ENCODE peak calls at places on chromosomes 11 and 22, in four cellular contexts. J is AG04450, R is upper lobe of left lung, G is breast epithelium. V is an unnamed sample.
A peak's percentile ranks its signal among the peaks of the same experiment; 100 is the strongest.

GRCh38 chr11:59708537-59708936 is 5.1 kb downstream of the OR10V1 start:
- DNase-seq in J (no peak), R (no peak), G (no peak), V (no peak)

GRCh38 chr22:42461511-42461910 is 29.3 kb upstream of the NFAM1 start:
- DNase-seq in R (no peak), G (no peak), J (no peak), V (no peak)

GRCh38 chr11:439315-440064 is 2.3 kb downstream of the ANO9 start:
- DNase-seq in R (no peak), J (no peak), G (no peak), V (no peak)

GRCh38 chr22:19068784-19069271 is 53.4 kb downstream of the DGCR2 start:
- DNase-seq in R (no peak), J (no peak), G (no peak), V (no peak)

GRCh38 chr22:25555506-25556060 is 8.9 kb upstream of the GRK3 start:
- DNase-seq in J (no peak), R (no peak), G (no peak), V (no peak)

GRCh38 chr11:45245237-45246045 is 40.7 kb downstream of the SYT13 start:
- DNase-seq in J (no peak), R (no peak), G (no peak), V (no peak)

GRCh38 chr11:74673956-74674355 is 57.3 kb downstream of the CHRDL2 start:
- DNase-seq in R (no peak), J (no peak), G (no peak), V (no peak)

GRCh38 chr22:42173183-42173926 is 42.7 kb upstream of the CYP2D6 start:
- DNase-seq in J (no peak), G (no peak), R (no peak), V (no peak)

GRCh38 chr11:134126197-134126822 is 57.4 kb downstream of the JAM3 start:
- DNase-seq in R (no peak), J (peak; percentile 82), G (no peak), V (no peak)

GRCh38 chr11:95831198-95831883 is 41.0 kb downstream of the CEP57 start:
- DNase-seq in J (peak; percentile 85), G (no peak), R (no peak), V (no peak)

GRCh38 chr11:107741044-107741823 is 29.4 kb upstream of the SLN start:
- DNase-seq in J (peak; percentile 13), G (no peak), R (peak; percentile 6), V (no peak)

GRCh38 chr11:108973402-108974119 is 308.7 kb downstream of the DDX10 start:
- DNase-seq in J (peak; percentile 39), R (no peak), G (no peak), V (no peak)

DNA sequence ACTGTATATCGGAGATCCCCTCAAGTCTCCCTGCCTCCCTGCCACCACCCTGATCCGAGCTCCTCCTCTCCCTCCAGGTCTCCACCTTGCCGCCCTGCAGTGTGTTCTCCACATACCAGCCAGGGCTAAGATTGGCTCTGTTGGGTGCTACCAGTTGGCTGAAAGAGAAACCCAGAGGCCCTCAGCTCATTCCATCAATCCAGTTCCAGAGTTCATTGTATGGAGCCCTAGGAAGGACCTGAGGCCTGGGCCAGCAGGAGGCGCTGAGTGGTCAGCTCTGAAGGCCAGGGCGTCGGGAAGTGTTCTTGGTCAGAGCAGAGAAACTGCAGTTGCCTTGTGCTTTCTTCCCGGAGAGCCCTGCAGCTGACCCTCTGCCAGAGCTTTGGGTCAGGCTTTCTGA is 2.2 kb upstream of the TOP3B start:
- DNase-seq in R (no peak), G (no peak), J (no peak), V (no peak)
- TF ChIP-seq CTCF in R (no peak), G (no peak), J (peak; percentile 57), V (no peak)

GRCh38 chr22:49380095-49380827 is 447.4 kb downstream of the BRD1 start:
- DNase-seq in G (no peak), J (no peak), R (no peak), V (no peak)
- TF ChIP-seq CTCF in G (no peak), J (no peak), R (no peak), V (no peak)

DNA sequence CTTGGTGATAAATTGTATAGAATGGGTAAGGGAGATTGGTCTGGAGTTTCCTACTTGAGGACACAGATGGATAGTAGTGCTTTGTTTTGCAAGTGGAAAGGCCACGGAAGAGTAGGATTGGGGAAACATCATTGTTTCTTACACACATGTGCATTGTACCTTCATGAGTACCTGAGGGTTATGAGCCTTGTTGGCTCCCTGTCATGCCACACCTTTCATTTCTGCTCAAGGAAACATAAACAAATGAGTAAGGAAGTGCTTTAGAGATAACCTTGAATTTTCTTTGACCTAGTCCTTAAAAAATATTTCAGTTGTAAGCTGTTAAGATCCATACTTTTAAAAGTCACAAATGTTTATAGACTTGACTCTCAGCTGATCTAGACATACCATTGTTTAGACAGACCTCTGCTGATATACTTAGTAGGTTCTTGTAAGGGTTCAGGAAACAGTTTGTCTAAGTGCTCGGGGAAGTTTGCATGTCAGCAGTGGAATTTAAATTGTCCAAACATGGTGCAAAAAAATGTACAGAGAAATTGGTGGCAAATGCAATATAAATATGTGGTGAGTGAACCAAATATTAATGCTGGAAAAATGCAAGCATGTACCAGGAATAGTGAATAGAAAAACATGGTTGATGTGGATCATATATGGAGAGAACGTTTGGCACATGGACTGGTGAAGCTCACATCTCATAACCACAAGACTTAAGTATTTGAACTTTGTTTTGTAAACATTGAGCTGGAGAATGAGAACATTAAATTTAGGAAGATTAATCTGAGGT is 40.9 kb downstream of the GAS2 start:
- DNase-seq in J (peak; percentile 61), R (no peak), G (no peak), V (no peak)
- TF ChIP-seq CTCF in J (no peak), R (no peak), G (no peak), V (no peak)

GRCh38 chr22:48070760-48071159 is 1308.3 kb downstream of the TBC1D22A start:
- DNase-seq in G (no peak), J (no peak), R (no peak), V (no peak)
- TF ChIP-seq CTCF in G (no peak), J (no peak), R (no peak), V (no peak)

DNA sequence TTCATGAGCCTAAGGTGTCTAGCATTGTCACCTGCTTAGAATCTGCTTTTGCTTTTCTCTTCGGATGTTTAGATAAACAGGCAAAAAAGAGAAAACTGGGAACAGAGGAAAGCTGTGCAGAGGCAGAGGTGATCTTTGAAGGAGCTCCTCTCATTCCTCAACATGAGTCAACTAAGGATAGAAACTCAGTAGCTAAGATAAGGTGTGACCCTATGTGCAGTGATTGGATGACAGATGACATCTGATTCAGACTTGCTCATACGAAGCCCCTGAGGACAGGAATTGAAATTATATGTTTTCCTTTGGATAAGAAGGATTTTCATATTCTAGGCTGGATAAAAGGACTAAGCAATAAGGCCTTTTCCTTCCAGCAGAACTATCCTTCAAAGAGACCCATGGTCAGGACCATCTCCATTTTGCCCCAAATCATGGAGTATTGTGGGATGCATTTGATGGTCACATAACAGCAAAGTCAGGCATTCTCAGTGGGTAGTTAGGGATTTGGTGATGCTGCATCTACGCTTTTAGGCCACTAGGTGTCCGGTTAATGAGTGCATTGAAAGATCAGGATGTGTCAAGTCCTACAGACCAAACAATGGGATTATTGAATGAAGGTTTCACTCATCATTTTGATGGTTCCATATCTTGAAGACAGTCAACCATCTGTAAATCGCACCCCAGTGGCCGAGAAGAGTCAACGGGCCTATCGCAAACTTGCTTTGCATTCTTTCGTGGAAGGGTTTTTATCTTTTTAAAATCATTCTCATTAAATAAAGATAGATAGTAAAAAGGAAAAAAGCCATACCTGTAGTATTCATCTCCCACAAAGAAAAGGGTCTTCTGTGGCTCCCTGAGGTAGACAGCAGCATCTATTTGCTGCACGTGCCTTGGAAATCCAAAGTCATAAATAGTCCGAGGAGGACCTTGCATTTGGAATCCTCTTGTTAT is 32.2 kb downstream of the MMP20 start:
- DNase-seq in G (no peak), J (no peak), R (no peak), V (no peak)
- TF ChIP-seq CTCF in G (peak; percentile 37), J (peak; percentile 58), R (peak; percentile 32), V (no peak)

GRCh38 chr11:9825895-9826294 is 162.0 kb downstream of the SWAP70 start:
- DNase-seq in R (no peak), J (no peak), G (no peak), V (no peak)

GRCh38 chr11:9823887-9824385 is 160.1 kb downstream of the SWAP70 start:
- DNase-seq in R (no peak), G (no peak), J (no peak), V (no peak)

GRCh38 chr11:9825315-9825714 is 161.4 kb downstream of the SWAP70 start:
- DNase-seq in G (no peak), J (no peak), R (no peak), V (no peak)

GRCh38 chr11:9827700-9828099 is 163.8 kb downstream of the SWAP70 start:
- DNase-seq in J (no peak), G (no peak), R (no peak), V (no peak)

DNA sequence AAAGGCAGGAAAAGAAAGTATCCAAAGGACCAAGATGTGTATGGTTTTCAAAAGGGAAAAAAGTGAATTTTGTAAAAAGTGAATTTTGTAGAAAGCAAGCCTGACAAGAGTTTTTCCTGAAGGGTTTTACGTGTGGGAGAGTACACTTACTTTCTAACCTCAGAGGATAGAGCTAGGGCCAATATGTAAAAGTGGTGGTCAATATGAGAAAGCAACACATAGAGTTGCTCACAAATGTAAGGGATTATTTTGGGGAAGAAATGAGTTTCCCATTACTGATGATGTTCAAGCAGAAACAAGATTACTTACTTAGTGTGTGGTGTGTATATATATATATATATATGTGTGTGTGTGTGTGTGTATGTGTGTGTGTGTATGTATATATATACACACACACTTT is 162.5 kb downstream of the SWAP70 start:
- DNase-seq in J (no peak), R (no peak), G (no peak), V (no peak)
- TF ChIP-seq CTCF in J (no peak), R (no peak), G (no peak), V (no peak)

GRCh38 chr11:61579398-61580291 is 1.2 kb downstream of the SYT7 start:
- DNase-seq in R (peak; percentile 50), J (no peak), G (no peak), V (no peak)
- TF ChIP-seq CTCF in R (no peak), J (no peak), G (no peak), V (no peak)

DNA sequence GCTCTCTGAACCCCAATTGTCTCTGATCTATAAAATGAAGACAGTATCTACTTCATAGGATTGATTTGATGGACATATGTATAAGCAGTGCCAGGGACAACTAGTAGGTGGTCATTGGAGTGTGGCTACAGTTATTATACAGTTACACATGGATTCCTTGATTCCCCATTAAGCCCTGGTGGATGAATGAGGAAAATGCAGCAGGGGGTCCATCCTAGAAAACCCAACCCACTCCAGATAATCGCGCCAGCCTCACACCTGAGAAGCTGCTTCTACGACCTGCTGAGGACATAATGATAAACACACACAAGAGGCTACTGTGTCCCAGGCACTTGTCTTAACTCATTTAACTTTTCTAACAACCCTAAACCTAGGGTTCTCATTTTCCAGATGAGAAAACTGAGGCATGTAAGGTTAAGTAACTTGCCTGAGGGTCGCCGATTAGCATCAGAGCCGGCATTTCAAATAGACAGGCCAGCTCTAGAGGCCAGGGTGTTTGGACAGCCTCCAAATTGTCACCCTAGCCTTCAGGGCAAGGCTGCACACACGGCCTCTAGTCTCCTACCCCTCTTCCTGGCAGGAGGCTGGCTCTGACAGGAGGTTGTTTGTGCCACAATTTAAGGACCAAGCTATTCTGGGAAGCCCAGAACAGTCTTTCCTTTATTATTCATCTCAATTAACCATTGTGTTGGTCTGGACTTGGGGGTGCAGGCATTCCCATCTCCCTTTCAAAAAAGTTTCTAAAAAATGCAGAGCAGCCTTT is 3.8 kb upstream of the C11orf91 start:
- DNase-seq in J (no peak), R (no peak), G (no peak), V (no peak)
- TF ChIP-seq CTCF in J (peak; percentile 5), R (peak; percentile 9), G (no peak), V (no peak)

GRCh38 chr11:112227002-112227401 is 774 bp downstream of the PTS start:
- DNase-seq in G (no peak), R (no peak), J (no peak), V (no peak)
- TF ChIP-seq CTCF in G (no peak), R (no peak), J (no peak), V (no peak)